ENCODE peak calls at places on chromosomes 12 and 14, in ten cellular contexts. G, B, Z, R, E, V, I, C, K and O are unnamed samples.

GRCh38 chr12:79547735-79548347 is 142.9 kb downstream of the PAWR start:
- DNase-seq in G (no peak), B (peak), Z (peak), R (peak), E (no peak), V (peak), I (no peak), C (peak), K (no peak), O (peak)

GRCh38 chr14:102873131-102873530 is 49.3 kb upstream of the AMN start:
- DNase-seq in G (no peak), B (no peak), Z (no peak), R (no peak), E (no peak), V (no peak), I (no peak), C (no peak), K (no peak), O (peak)

GRCh38 chr14:60981626-60982455 is 796 bp downstream of the SLC38A6 start:
- DNase-seq in G (no peak), B (peak), Z (no peak), R (peak), E (no peak), V (no peak), I (no peak), C (no peak), K (no peak), O (peak)

GRCh38 chr12:69002969-69003368 is 70.0 kb upstream of the CPM start:
- DNase-seq in G (no peak), B (no peak), Z (no peak), R (no peak), E (no peak), V (no peak), I (no peak), C (no peak), K (no peak), O (no peak)

GRCh38 chr12:71128191-71128590 is 29.6 kb downstream of the TSPAN8 start:
- DNase-seq in G (no peak), B (no peak), Z (no peak), R (no peak), E (no peak), V (no peak), I (no peak), C (no peak), K (no peak), O (no peak)

GRCh38 chr14:67167420-67168109 is 21.7 kb upstream of the GARIN2 start:
- DNase-seq in G (no peak), B (no peak), Z (no peak), R (no peak), E (no peak), V (no peak), I (no peak), C (no peak), K (no peak), O (no peak)

GRCh38 chr14:55221186-55221585 is 29.8 kb upstream of the DLGAP5 start:
- DNase-seq in G (no peak), B (no peak), Z (no peak), R (peak), E (no peak), V (no peak), I (no peak), C (no peak), K (no peak), O (no peak)

GRCh38 chr14:100532916-100533630 is 54.1 kb downstream of the BEGAIN start:
- DNase-seq in G (no peak), B (no peak), Z (no peak), R (peak), E (peak), V (no peak), I (no peak), C (no peak), K (no peak), O (no peak)

GRCh38 chr14:68367444-68368014 is 425.3 kb downstream of the ZFP36L1 start:
- DNase-seq in G (no peak), B (no peak), Z (no peak), R (no peak), E (no peak), V (no peak), I (no peak), C (no peak), K (no peak), O (no peak)

GRCh38 chr12:104569348-104570173 is 112.8 kb downstream of the CHST11 start:
- DNase-seq in G (peak), B (peak), Z (no peak), R (no peak), E (no peak), V (no peak), I (peak), C (no peak), K (no peak), O (no peak)

GRCh38 chr12:32273063-32273521 is 126.3 kb upstream of the FGD4 start:
- DNase-seq in G (no peak), B (no peak), Z (no peak), R (no peak), E (no peak), V (no peak), I (no peak), C (no peak), K (no peak), O (no peak)

GRCh38 chr12:78189656-78190055 is 359.0 kb downstream of the NAV3 start:
- DNase-seq in G (no peak), B (no peak), Z (no peak), R (no peak), E (no peak), V (no peak), I (no peak), C (no peak), K (no peak), O (no peak)